ENCODE peak calls at places on chromosomes 4 and X, in five cellular contexts. Z is stimulated activated CD8-positive, alpha-beta memory T cell treated with anti-CD3 and anti-CD28 coated beads, Interleukin-15, amount 100 ng/mL, for 24 hours; A is GM20000; O is kidney glomerular epithelial cell; S is fibroblast of the aortic adventitia. D is an unnamed sample.

GRCh38 chr4:101279377-101279871 is 67.9 kb downstream of the PPP3CA start:
- DNase-seq in Z (no peak), A (peak; percentile 7), O (no peak), S (peak; percentile 100), D (no peak)

GRCh38 chrX:13428055-13428786 is 108.4 kb upstream of the ATXN3L start:
- DNase-seq in Z (no peak), A (no peak), O (peak; percentile 45), S (peak; percentile 82), D (no peak)

GRCh38 chr4:173529505-173530325 is at the start of gene HAND2:
- DNase-seq in Z (no peak), A (peak; percentile 37), O (no peak), S (peak; percentile 92), D (no peak)

GRCh38 chrX:136954930-136955329 is 74.4 kb upstream of the RBMX start:
- DNase-seq in Z (no peak), A (no peak), O (peak; percentile 8), S (peak; percentile 64), D (peak; percentile 17)

GRCh38 chr4:164648151-164648848 is 105.6 kb upstream of the SMIM31 start:
- DNase-seq in Z (no peak), A (no peak), O (peak; percentile 88), S (peak; percentile 55), D (no peak)

GRCh38 chr4:64857815-64858214 is 448.6 kb upstream of the TECRL start:
- DNase-seq in Z (no peak), A (no peak), O (no peak), S (no peak), D (no peak)

GRCh38 chrX:108399427-108400165 is 38.6 kb downstream of the COL4A6 start:
- DNase-seq in Z (no peak), A (no peak), O (no peak), S (peak; percentile 58), D (no peak)

GRCh38 chr4:106806158-106806797 is 229.8 kb downstream of the DKK2 start:
- DNase-seq in Z (no peak), A (no peak), O (no peak), S (no peak), D (no peak)

GRCh38 chrX:39331062-39331704 is 529.9 kb downstream of the MID1IP1 start:
- DNase-seq in Z (no peak), A (no peak), O (no peak), S (no peak), D (no peak)

GRCh38 chr4:104099141-104099540 is 379.4 kb upstream of the TACR3 start:
- DNase-seq in Z (no peak), A (no peak), O (no peak), S (no peak), D (no peak)

GRCh38 chrX:134513091-134513490 is 53.1 kb downstream of the HPRT1 start:
- DNase-seq in Z (no peak), A (no peak), O (no peak), S (no peak), D (no peak)

GRCh38 chr4:126777649-126778048 is 855.1 kb upstream of the INTU start:
- DNase-seq in Z (no peak), A (no peak), O (no peak), S (peak; percentile 70), D (no peak)

GRCh38 chrX:134364711-134365110 is 95.3 kb upstream of the HPRT1 start:
- DNase-seq in Z (no peak), A (no peak), O (no peak), S (no peak), D (no peak)

GRCh38 chrX:150643271-150643670 is 49.9 kb upstream of the MTMR1 start:
- DNase-seq in Z (no peak), A (no peak), O (no peak), S (peak; percentile 16), D (no peak)

GRCh38 chr4:82496349-82496748 is 65.4 kb downstream of the TMEM150C start:
- DNase-seq in Z (no peak), A (no peak), O (no peak), S (no peak), D (no peak)

GRCh38 chr4:2484993-2485392 is 16.1 kb downstream of the RNF4 start:
- DNase-seq in Z (peak; percentile 21), A (peak; percentile 69), O (no peak), S (peak; percentile 34), D (peak; percentile 41)

GRCh38 chr4:154004450-154004849 is 215.6 kb upstream of the SFRP2 start:
- DNase-seq in Z (no peak), A (no peak), O (no peak), S (peak; percentile 59), D (no peak)